ENCODE peak calls at places on chromosomes 5 and 9, in nine cellular contexts. O is astrocyte; Z is B cell; K is A549; W is CD8-positive, alpha-beta T cell; S is A673; P is thyroid gland; L is WTC11; V is fibroblast of the aortic adventitia. F is an unnamed sample.

GRCh38 chr9:101664432-101664831 is 69.7 kb upstream of the PPP3R2 start:
- DNase-seq in O (no peak), Z (no peak), K (no peak), W (no peak), S (no peak), P (no peak), L (no peak), V (no peak), F (no peak)

GRCh38 chr5:132483661-132484385 is 6.8 kb downstream of the IRF1 start:
- DNase-seq in O (no peak), Z (no peak), K (no peak), W (peak; percentile 9), S (no peak), P (no peak), L (no peak), V (no peak), F (no peak)

GRCh38 chr9:7094052-7094451 is 336.3 kb downstream of the KDM4C start:
- DNase-seq in O (no peak), Z (no peak), K (peak; percentile 12), W (no peak), S (no peak), P (peak; percentile 25), L (peak; percentile 23), V (peak; percentile 9), F (no peak)

GRCh38 chr9:34047864-34048729 is 590 bp downstream of the UBAP2 start:
- DNase-seq in O (no peak), Z (no peak), K (peak; percentile 56), W (peak; percentile 52), S (peak; percentile 48), P (peak; percentile 48), L (peak; percentile 48), V (no peak), F (peak; percentile 52)

GRCh38 chr9:108468364-108468763 is 387.4 kb downstream of the ACTL7B start:
- DNase-seq in O (no peak), Z (peak; percentile 1), K (peak; percentile 44), W (no peak), S (peak; percentile 75), P (peak; percentile 34), L (peak; percentile 78), V (no peak), F (peak; percentile 34)

GRCh38 chr9:95854386-95855015 is 21.0 kb upstream of the ERCC6L2 start:
- DNase-seq in O (peak; percentile 78), Z (no peak), K (no peak), W (no peak), S (peak; percentile 59), P (no peak), L (no peak), V (peak; percentile 69), F (no peak)

GRCh38 chr5:112316006-112316405 is 103.1 kb downstream of the EPB41L4A start:
- DNase-seq in O (no peak), Z (no peak), K (no peak), W (no peak), S (no peak), P (no peak), L (no peak), V (no peak), F (no peak)

GRCh38 chr5:8913522-8913921 is 632.4 kb downstream of the SEMA5A start:
- DNase-seq in O (no peak), Z (no peak), K (no peak), W (no peak), S (no peak), P (no peak), L (no peak), V (no peak), F (no peak)

GRCh38 chr5:43363445-43364152 is 48.6 kb downstream of the CCL28 start:
- DNase-seq in O (no peak), Z (no peak), K (no peak), W (no peak), S (no peak), P (peak; percentile 72), L (no peak), V (no peak), F (no peak)

GRCh38 chr5:172005708-172006377 is 595 bp downstream of the FBXW11 start:
- DNase-seq in O (no peak), Z (no peak), K (peak; percentile 25), W (peak; percentile 27), S (peak; percentile 17), P (peak; percentile 33), L (peak; percentile 34), V (no peak), F (peak; percentile 46)

GRCh38 chr5:169545762-169546161 is 37.8 kb upstream of the SPDL1 start:
- DNase-seq in O (peak; percentile 62), Z (no peak), K (peak; percentile 32), W (no peak), S (no peak), P (no peak), L (no peak), V (no peak), F (no peak)

GRCh38 chr9:115328228-115328627 is 210.3 kb upstream of the TNC start:
- DNase-seq in O (peak; percentile 92), Z (no peak), K (no peak), W (no peak), S (peak; percentile 21), P (no peak), L (no peak), V (peak; percentile 78), F (peak; percentile 8)

GRCh38 chr9:128628471-128629048 is 28.1 kb downstream of the DYNC2I2 start:
- DNase-seq in O (no peak), Z (no peak), K (no peak), W (no peak), S (no peak), P (peak; percentile 35), L (no peak), V (peak; percentile 43), F (no peak)

GRCh38 chr5:50564079-50564478 is 102.4 kb upstream of the PARP8 start:
- DNase-seq in O (no peak), Z (no peak), K (no peak), W (no peak), S (no peak), P (no peak), L (no peak), V (no peak), F (no peak)

GRCh38 chr5:20335978-20336377 is 348.0 kb upstream of the CDH18 start:
- DNase-seq in O (no peak), Z (no peak), K (peak; percentile 21), W (no peak), S (no peak), P (no peak), L (peak; percentile 25), V (no peak), F (peak; percentile 2)

GRCh38 chr9:120109242-120109641 is 470.7 kb downstream of the CDK5RAP2 start:
- DNase-seq in O (no peak), Z (no peak), K (peak; percentile 37), W (no peak), S (peak; percentile 3), P (no peak), L (peak; percentile 78), V (no peak), F (peak; percentile 53)

GRCh38 chr5:122019936-122020590 is 58.0 kb downstream of the LOX start:
- DNase-seq in O (peak; percentile 38), Z (no peak), K (no peak), W (no peak), S (no peak), P (no peak), L (no peak), V (no peak), F (no peak)

GRCh38 chr5:11400312-11400711 is 503.9 kb downstream of the CTNND2 start:
- DNase-seq in O (no peak), Z (no peak), K (no peak), W (no peak), S (no peak), P (no peak), L (no peak), V (no peak), F (no peak)

GRCh38 chr5:15013654-15014463 is 142.3 kb upstream of the ANKH start:
- DNase-seq in O (peak; percentile 55), Z (peak; percentile 46), K (peak; percentile 76), W (no peak), S (peak; percentile 70), P (no peak), L (no peak), V (peak; percentile 90), F (peak; percentile 18)

GRCh38 chr5:95958308-95959014 is 3.2 kb downstream of the ELL2 start:
- DNase-seq in O (peak; percentile 39), Z (no peak), K (peak; percentile 21), W (no peak), S (no peak), P (peak; percentile 8), L (no peak), V (no peak), F (no peak)

GRCh38 chr9:122236681-122237080 is 7.9 kb upstream of the LHX6 start:
- DNase-seq in O (no peak), Z (no peak), K (no peak), W (no peak), S (no peak), P (no peak), L (no peak), V (no peak), F (no peak)

GRCh38 chr9:85528607-85529006 is 213.1 kb downstream of the AGTPBP1 start:
- DNase-seq in O (no peak), Z (no peak), K (no peak), W (no peak), S (no peak), P (no peak), L (no peak), V (no peak), F (no peak)

GRCh38 chr9:110148384-110148783 is 59.6 kb downstream of the C9orf152 start:
- DNase-seq in O (no peak), Z (peak; percentile 66), K (no peak), W (peak; percentile 24), S (no peak), P (no peak), L (no peak), V (no peak), F (no peak)

GRCh38 chr5:30152431-30152830 is 1041.1 kb upstream of the CDH6 start:
- DNase-seq in O (no peak), Z (no peak), K (no peak), W (no peak), S (no peak), P (no peak), L (no peak), V (no peak), F (no peak)
- TF ChIP-seq CTCF in O (no peak), Z (no peak), K (no peak), W (no peak), S (no peak), P (no peak), L (no peak), V (no peak), F (no peak)

GRCh38 chr5:18397393-18397792 is 763.1 kb downstream of the TAF11L14 start:
- DNase-seq in O (no peak), Z (no peak), K (no peak), W (no peak), S (no peak), P (no peak), L (no peak), V (no peak), F (no peak)
- TF ChIP-seq CTCF in O (no peak), Z (no peak), K (no peak), W (no peak), S (no peak), P (no peak), L (no peak), V (no peak), F (no peak)

GRCh38 chr5:33423018-33423630 is 17.6 kb upstream of the TARS1 start:
- DNase-seq in O (no peak), Z (peak; percentile 21), K (peak; percentile 39), W (no peak), S (peak; percentile 48), P (no peak), L (no peak), V (peak; percentile 88), F (no peak)
- TF ChIP-seq CTCF in O (peak; percentile 44), Z (peak; percentile 28), K (peak; percentile 80), W (peak; percentile 35), S (peak; percentile 62), P (no peak), L (peak; percentile 18), V (peak; percentile 21), F (peak; percentile 49)

GRCh38 chr5:154394328-154394727 is 51.5 kb upstream of the SAP30L start:
- DNase-seq in O (no peak), Z (no peak), K (peak; percentile 61), W (no peak), S (no peak), P (no peak), L (no peak), V (no peak), F (no peak)
- TF ChIP-seq CTCF in O (no peak), Z (no peak), K (no peak), W (no peak), S (no peak), P (no peak), L (no peak), V (no peak), F (no peak)